ENCODE peak calls at places on chromosomes 7 and 10, in six cellular contexts. W is GM12878, Q is HCT116, B is K562, H is HepG2, G is SK-N-SH. L is an unnamed sample.

GRCh38 chr7:10974717-10975032 is 1.0 kb downstream of the PHF14 start:
- DNase-seq in W (no peak), H (peak; percentile 15), Q (no peak), G (no peak), B (no peak), L (no peak)

GRCh38 chr10:86964061-86964846 is 4.0 kb upstream of the ADIRF start:
- DNase-seq in Q (no peak), G (peak; percentile 36), W (no peak), H (no peak), B (no peak), L (no peak)

GRCh38 chr10:43965033-43965917 is 316.6 kb upstream of the ZNF32 start:
- DNase-seq in Q (no peak), W (peak; percentile 74), H (no peak), B (no peak), G (no peak), L (no peak)

GRCh38 chr7:1535695-1536094 is 5.2 kb downstream of the MAFK start:
- DNase-seq in W (no peak), H (no peak), B (no peak), Q (no peak), G (no peak), L (no peak)

GRCh38 chr7:158587425-158588084 is at the start of gene PTPRN2:
- DNase-seq in W (no peak), H (no peak), Q (no peak), B (peak; percentile 100), G (peak; percentile 100), L (no peak)

GRCh38 chr10:6136215-6137201 is 47.7 kb downstream of the RBM17 start:
- DNase-seq in B (no peak), Q (no peak), H (no peak), G (peak; percentile 29), W (peak; percentile 66), L (no peak)

GRCh38 chr7:112854169-112854568 is 64.0 kb upstream of the TMEM168 start:
- DNase-seq in Q (no peak), G (no peak), B (no peak), W (no peak), H (no peak), L (no peak)

GRCh38 chr10:119206603-119207366 is 586 bp upstream of the GRK5 start:
- DNase-seq in B (peak; percentile 74), Q (no peak), G (peak; percentile 92), W (no peak), H (no peak), L (no peak)

GRCh38 chr7:94509879-94510581 is 421 bp downstream of the CASD1 start:
- DNase-seq in H (peak; percentile 59), G (peak; percentile 96), B (peak; percentile 91), W (peak; percentile 27), Q (no peak), L (no peak)

GRCh38 chr7:153581415-153581814 is 470.8 kb upstream of the DPP6 start:
- DNase-seq in B (no peak), H (no peak), Q (no peak), W (no peak), G (no peak), L (no peak)

GRCh38 chr7:80781561-80781979 is 137.3 kb downstream of the SEMA3C start:
- DNase-seq in W (no peak), B (no peak), Q (peak; percentile 50), G (no peak), H (no peak), L (no peak)

GRCh38 chr10:124174673-124175645 is 81.6 kb upstream of the CHST15 start:
- DNase-seq in Q (no peak), G (no peak), W (no peak), B (no peak), H (no peak), L (no peak)

GRCh38 chr7:47405921-47406765 is 175.8 kb downstream of the TNS3 start:
- DNase-seq in W (no peak), H (peak; percentile 63), B (no peak), Q (no peak), G (no peak), L (no peak)

GRCh38 chr7:75642810-75643486 is 95.8 kb downstream of the HIP1 start:
- DNase-seq in B (peak; percentile 88), W (peak; percentile 39), G (peak; percentile 70), H (peak; percentile 46), Q (peak; percentile 54), L (peak; percentile 67)

GRCh38 chr7:1668486-1668931 is 1.6 kb upstream of the ELFN1 start:
- DNase-seq in Q (no peak), W (no peak), H (no peak), B (no peak), G (peak; percentile 58), L (no peak)

GRCh38 chr10:71750986-71751385 is 22.3 kb downstream of the VSIR start:
- DNase-seq in H (no peak), W (no peak), G (no peak), B (no peak), Q (no peak), L (no peak)

GRCh38 chr10:71748671-71749191 is 24.6 kb downstream of the VSIR start:
- DNase-seq in G (peak; percentile 55), W (peak; percentile 58), Q (no peak), H (no peak), B (peak; percentile 42), L (no peak)

GRCh38 chr10:71747808-71748523 is 25.4 kb downstream of the VSIR start:
- DNase-seq in G (no peak), B (no peak), H (no peak), Q (no peak), W (peak; percentile 52), L (no peak)

GRCh38 chr10:71750124-71750841 is 23.0 kb downstream of the VSIR start:
- DNase-seq in H (no peak), B (no peak), Q (no peak), W (no peak), G (no peak), L (no peak)

GRCh38 chr10:71749396-71749795 is 23.9 kb downstream of the VSIR start:
- DNase-seq in B (no peak), Q (no peak), H (no peak), G (no peak), W (no peak), L (no peak)
- TF ChIP-seq REST in B (no peak), Q (no peak), H (no peak), G (no peak), W (no peak), L (no peak)

GRCh38 chr10:69829792-69830191 is 28.1 kb downstream of the COL13A1 start:
- DNase-seq in G (no peak), B (no peak), Q (no peak), W (no peak), H (no peak), L (no peak)
- TF ChIP-seq SIN3A in G (no peak), B (no peak), Q (no peak), W (no peak), H (no peak), L (no peak)

GRCh38 chr7:5088906-5089305 is 43.2 kb downstream of the RBAK start:
- DNase-seq in H (no peak), B (no peak), Q (no peak), W (no peak), G (no peak), L (no peak)

GRCh38 chr7:5094641-5095040 is 49.0 kb downstream of the RBAK start:
- DNase-seq in Q (peak; percentile 2), W (no peak), H (no peak), B (no peak), G (no peak), L (no peak)

DNA sequence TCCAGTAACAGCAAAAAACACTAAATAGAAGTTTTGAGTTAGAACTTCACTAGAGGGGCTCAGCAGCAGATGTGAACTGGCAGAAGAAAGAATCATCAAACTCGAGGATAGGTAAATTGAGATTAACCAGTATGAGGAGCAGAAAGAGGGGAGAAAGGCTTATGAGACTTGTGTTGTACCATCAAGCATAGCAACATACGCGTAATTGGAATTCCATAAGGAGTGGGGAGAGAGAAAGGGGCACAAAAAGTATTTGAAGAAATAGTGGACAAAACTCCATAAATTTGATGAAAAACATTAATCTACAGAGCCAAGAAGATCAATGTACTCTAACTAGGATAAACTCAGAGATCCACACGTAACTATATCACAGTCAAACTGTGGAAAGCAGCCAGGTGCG is 48.3 kb downstream of the RBAK start:
- DNase-seq in Q (no peak), H (no peak), G (no peak), B (no peak), W (no peak), L (no peak)
- H3K27ac ChIP-seq in Q (no peak overlapping the region), H (no peak overlapping the region), G (no peak overlapping the region), B (no peak overlapping the region), W (no peak overlapping the region), L (no peak overlapping the region)

GRCh38 chr10:110268442-110268841 is 36.3 kb downstream of the SMNDC1 start:
- DNase-seq in W (no peak), H (no peak), B (no peak), Q (no peak), G (no peak), L (no peak)

GRCh38 chr10:110268931-110269640 is 35.6 kb downstream of the SMNDC1 start:
- DNase-seq in Q (no peak), H (no peak), B (no peak), G (peak; percentile 17), W (no peak), L (no peak)

GRCh38 chr10:110265573-110266193 is 39.0 kb downstream of the SMNDC1 start:
- DNase-seq in B (no peak), H (no peak), Q (no peak), W (no peak), G (no peak), L (no peak)

GRCh38 chr10:110269641-110270318 is 34.9 kb downstream of the SMNDC1 start:
- DNase-seq in B (no peak), W (no peak), Q (no peak), G (no peak), H (peak; percentile 59), L (no peak)

DNA sequence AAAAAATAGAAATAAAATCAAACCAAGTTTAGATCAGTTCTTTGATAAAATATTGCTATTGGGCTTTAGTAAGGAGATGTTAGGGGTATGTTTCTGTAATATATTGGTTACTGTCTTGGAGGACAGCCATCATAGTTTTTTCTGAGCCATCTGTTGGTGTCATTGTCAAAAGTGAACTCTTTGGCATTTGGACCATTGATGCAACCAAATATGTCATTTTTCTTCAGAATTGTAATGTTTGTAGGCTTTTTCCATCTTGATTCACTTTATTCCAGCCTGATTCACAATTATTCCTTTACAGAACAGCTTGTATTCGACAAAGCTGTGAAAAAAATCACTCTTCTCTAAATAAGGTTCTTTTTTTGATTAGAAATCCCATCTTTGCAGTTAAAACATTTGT is 37.5 kb downstream of the SMNDC1 start:
- DNase-seq in Q (no peak), B (no peak), H (no peak), G (no peak), W (no peak), L (no peak)
- TF ChIP-seq REST in Q (no peak), B (no peak), H (no peak), G (no peak), W (no peak), L (no peak)

GRCh38 chr10:4617626-4618025 is 208.4 kb upstream of the AKR1E2 start:
- DNase-seq in Q (no peak), H (no peak), G (no peak), W (no peak), B (no peak), L (no peak)
- TF ChIP-seq SIN3A in Q (no peak), H (no peak), G (no peak), W (no peak), B (no peak), L (no peak)

DNA sequence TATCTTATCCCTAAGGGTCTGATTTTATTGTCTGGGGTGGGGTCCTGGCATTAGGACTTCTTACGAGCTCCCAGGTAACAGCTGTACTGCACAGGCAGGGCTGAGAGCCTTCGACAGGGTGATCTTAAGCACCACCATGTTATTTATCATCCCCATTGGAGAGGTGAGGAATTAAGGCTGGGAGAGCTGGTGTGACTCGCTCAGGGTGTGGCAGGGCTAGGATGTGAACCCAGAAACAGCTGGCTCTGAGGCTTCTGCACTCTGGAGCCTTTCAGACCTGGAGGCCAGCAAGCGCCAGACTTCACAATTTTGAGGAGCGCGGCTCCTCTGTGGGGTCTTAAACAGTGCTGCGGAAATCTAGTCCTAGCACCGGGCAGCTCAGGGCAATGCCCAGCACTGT is 27.4 kb upstream of the NDST2 start:
- DNase-seq in H (no peak), G (no peak), W (no peak), Q (no peak), B (no peak), L (no peak)
- H3K27ac ChIP-seq in H (peak overlapping the region; percentile 98), G (no peak overlapping the region), W (no peak overlapping the region), Q (no peak overlapping the region), B (no peak overlapping the region), L (no peak overlapping the region)

L was measured in Panc1.